ENCODE peak calls at places on chromosome 4, in five cellular contexts. Z, I, N, S and Y are unnamed samples.

GRCh38 chr4:76951333-76952033 is 1.9 kb downstream of the SEPTIN11 start:
- DNase-seq in Z (no peak), I (no peak), N (no peak), S (no peak), Y (no peak)

GRCh38 chr4:7199129-7199725 is 6.9 kb downstream of the SORCS2 start:
- DNase-seq in Z (no peak), I (no peak), N (no peak), S (peak), Y (no peak)

GRCh38 chr4:73620115-73620792 is at the start of gene RASSF6:
- DNase-seq in Z (no peak), I (peak), N (peak), S (no peak), Y (peak)

GRCh38 chr4:153560918-153561317 is 94.8 kb downstream of the TMEM131L start:
- DNase-seq in Z (no peak), I (no peak), N (no peak), S (no peak), Y (no peak)

GRCh38 chr4:73978886-73979285 is 2.9 kb downstream of the PF4 start:
- DNase-seq in Z (no peak), I (peak), N (no peak), S (no peak), Y (no peak)

GRCh38 chr4:26873391-26874026 is 12.9 kb downstream of the STIM2 start:
- DNase-seq in Z (no peak), I (no peak), N (peak), S (no peak), Y (peak)

GRCh38 chr4:77818667-77819408 is at the start of gene CNOT6L:
- DNase-seq in Z (peak), I (peak), N (peak), S (peak), Y (peak)

GRCh38 chr4:110005461-110006056 is 92.9 kb downstream of the EGF start:
- DNase-seq in Z (no peak), I (peak), N (no peak), S (no peak), Y (peak)

GRCh38 chr4:145840162-145840768 is 98.4 kb downstream of the ZNF827 start:
- DNase-seq in Z (no peak), I (peak), N (peak), S (no peak), Y (peak)

GRCh38 chr4:40149960-40150385 is 46.9 kb upstream of the RHOH start:
- DNase-seq in Z (no peak), I (peak), N (peak), S (peak), Y (peak)

GRCh38 chr4:152328595-152328994 is 207.3 kb downstream of the FBXW7 start:
- DNase-seq in Z (no peak), I (peak), N (no peak), S (no peak), Y (no peak)

GRCh38 chr4:157265281-157265680 is 44.8 kb downstream of the GRIA2 start:
- DNase-seq in Z (no peak), I (peak), N (no peak), S (no peak), Y (no peak)

GRCh38 chr4:40875507-40876150 is 125.9 kb downstream of the NSUN7 start:
- DNase-seq in Z (no peak), I (no peak), N (no peak), S (no peak), Y (no peak)

GRCh38 chr4:140092094-140092820 is 61.7 kb downstream of the MAML3 start:
- DNase-seq in Z (no peak), I (peak), N (peak), S (no peak), Y (no peak)

GRCh38 chr4:30718021-30718888 is 1.9 kb upstream of the PCDH7 start:
- DNase-seq in Z (no peak), I (peak), N (peak), S (peak), Y (peak)

GRCh38 chr4:6493668-6494304 is 21.4 kb upstream of the PPP2R2C start:
- DNase-seq in Z (no peak), I (peak), N (no peak), S (no peak), Y (no peak)

GRCh38 chr4:106032851-106033286 is 137.6 kb downstream of the NPNT start:
- DNase-seq in Z (no peak), I (no peak), N (no peak), S (peak), Y (no peak)

GRCh38 chr4:190017357-190018200 is 9.5 kb downstream of the FRG2 start:
- DNase-seq in Z (no peak), I (no peak), N (no peak), S (no peak), Y (peak)

GRCh38 chr4:109368661-109369060 is 65.0 kb upstream of the SEC24B start:
- DNase-seq in Z (no peak), I (no peak), N (no peak), S (no peak), Y (no peak)

GRCh38 chr4:163378661-163379060 is 35.0 kb downstream of the NPY5R start:
- DNase-seq in Z (no peak), I (no peak), N (no peak), S (no peak), Y (no peak)

GRCh38 chr4:145709336-145709735 is 29.4 kb downstream of the C4orf51 start:
- DNase-seq in Z (no peak), I (no peak), N (no peak), S (no peak), Y (no peak)

GRCh38 chr4:763922-764321 is 58.3 kb downstream of the PCGF3 start:
- DNase-seq in Z (no peak), I (no peak), N (no peak), S (no peak), Y (no peak)

GRCh38 chr4:7831330-7831729 is 108.3 kb downstream of the AFAP1 start:
- DNase-seq in Z (no peak), I (no peak), N (peak), S (no peak), Y (peak)

GRCh38 chr4:123555500-123556273 is 159.1 kb downstream of the SPRY1 start:
- DNase-seq in Z (peak), I (peak), N (no peak), S (peak), Y (no peak)

GRCh38 chr4:158914178-158914577 is 145.4 kb downstream of the FNIP2 start:
- DNase-seq in Z (no peak), I (peak), N (no peak), S (no peak), Y (no peak)

GRCh38 chr4:138953962-138954371 is 61.6 kb upstream of the NOCT start:
- DNase-seq in Z (peak), I (peak), N (no peak), S (no peak), Y (no peak)

GRCh38 chr4:1009647-1010521 is 1.5 kb upstream of the FGFRL1 start:
- DNase-seq in Z (no peak), I (peak), N (peak), S (peak), Y (peak)

GRCh38 chr4:11622961-11623725 is 194.4 kb upstream of the HS3ST1 start:
- DNase-seq in Z (no peak), I (peak), N (no peak), S (no peak), Y (no peak)

DNA sequence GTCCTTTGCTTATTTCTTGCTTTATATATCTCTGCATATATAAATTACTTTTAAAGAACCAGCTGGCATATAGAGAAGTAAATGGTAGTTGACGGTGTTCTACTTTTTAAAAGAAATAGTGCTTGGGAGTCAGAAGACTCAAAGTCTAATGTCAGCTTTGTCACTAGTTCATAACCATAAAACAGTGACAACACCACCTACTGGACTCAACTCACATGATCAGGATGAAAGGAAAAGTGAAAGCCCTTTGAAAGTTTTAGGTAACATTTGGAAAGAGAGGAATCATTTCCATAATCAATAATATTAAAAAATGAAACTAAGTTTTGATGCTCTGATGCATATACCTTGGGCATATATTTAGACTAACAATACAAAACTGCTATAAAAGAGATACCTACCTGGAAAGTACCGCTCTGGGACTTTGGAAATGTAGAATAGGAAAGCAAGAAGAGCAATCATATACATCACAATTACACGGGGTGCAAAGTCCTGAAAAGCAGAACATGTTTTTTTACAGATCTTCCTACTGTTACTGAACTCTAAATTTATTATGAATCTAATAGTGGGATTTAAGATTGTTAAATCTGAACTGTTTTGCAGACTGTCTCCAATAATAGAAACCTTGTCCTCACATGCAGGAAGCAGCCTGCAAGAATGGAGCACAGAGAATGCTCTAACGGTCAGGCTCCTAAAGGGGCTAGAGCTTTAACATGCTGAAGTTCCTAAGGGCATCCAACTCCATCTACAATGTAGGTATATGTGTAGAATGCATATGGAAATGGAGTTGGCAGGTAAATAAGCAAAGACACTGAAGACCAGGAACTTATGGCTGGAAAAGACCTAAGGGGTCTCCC is 15.6 kb downstream of the PAQR3 start:
- DNase-seq in Z (no peak), I (no peak), N (no peak), S (no peak), Y (no peak)
- TF ChIP-seq CTCF in Z (no peak), I (no peak), N (no peak), S (no peak), Y (no peak)

DNA sequence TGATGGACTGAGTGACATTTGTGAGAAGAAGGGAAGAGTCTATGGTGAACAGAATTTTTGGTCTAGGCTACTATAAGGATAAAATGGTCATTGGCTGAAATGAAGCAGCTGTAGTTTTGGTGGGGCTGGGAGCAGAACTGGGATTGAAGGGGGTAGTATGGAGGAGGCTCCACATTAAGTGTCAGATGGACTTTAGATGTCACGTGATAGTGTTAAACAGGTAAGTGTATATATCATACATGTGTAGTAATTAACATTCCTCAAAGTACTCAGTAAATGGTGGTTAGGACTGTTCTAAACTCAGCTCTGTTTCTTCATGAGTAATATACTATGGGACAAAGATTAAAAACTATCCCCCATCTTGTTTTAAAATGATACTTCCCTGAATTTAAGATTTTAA is 947.9 kb downstream of the PDHA2 start:
- DNase-seq in Z (no peak), I (no peak), N (no peak), S (no peak), Y (no peak)
- TF ChIP-seq CTCF in Z (no peak), I (no peak), N (no peak), S (no peak), Y (no peak)

GRCh38 chr4:3784469-3785291 is 18.5 kb downstream of the ADRA2C start:
- DNase-seq in Z (no peak), I (peak), N (no peak), S (no peak), Y (no peak)

GRCh38 chr4:3785292-3785565 is 19.0 kb downstream of the ADRA2C start:
- DNase-seq in Z (no peak), I (no peak), N (no peak), S (no peak), Y (no peak)

GRCh38 chr4:3781193-3781886 is 15.2 kb downstream of the ADRA2C start:
- DNase-seq in Z (no peak), I (no peak), N (peak), S (no peak), Y (no peak)

GRCh38 chr4:3781997-3782930 is 16.1 kb downstream of the ADRA2C start:
- DNase-seq in Z (no peak), I (no peak), N (no peak), S (no peak), Y (no peak)

GRCh38 chr4:3783691-3784306 is 17.6 kb downstream of the ADRA2C start:
- DNase-seq in Z (no peak), I (no peak), N (peak), S (no peak), Y (peak)
- TF ChIP-seq CTCF in Z (peak), I (no peak), N (no peak), S (no peak), Y (no peak)

GRCh38 chr4:98094118-98094517 is 49.2 kb downstream of the STPG2 start:
- DNase-seq in Z (no peak), I (peak), N (no peak), S (no peak), Y (no peak)

GRCh38 chr4:98092833-98093439 is 50.3 kb downstream of the STPG2 start:
- DNase-seq in Z (no peak), I (no peak), N (no peak), S (no peak), Y (no peak)
- TF ChIP-seq CTCF in Z (no peak), I (peak), N (peak), S (no peak), Y (peak)

GRCh38 chr4:3828546-3828945 is 62.4 kb downstream of the ADRA2C start:
- DNase-seq in Z (no peak), I (no peak), N (no peak), S (no peak), Y (no peak)

GRCh38 chr4:3829211-3829953 is 63.2 kb downstream of the ADRA2C start:
- DNase-seq in Z (no peak), I (no peak), N (no peak), S (no peak), Y (no peak)

GRCh38 chr4:3826247-3827172 is 60.3 kb downstream of the ADRA2C start:
- DNase-seq in Z (no peak), I (no peak), N (no peak), S (no peak), Y (no peak)

GRCh38 chr4:3829954-3830773 is 64.0 kb downstream of the ADRA2C start:
- DNase-seq in Z (no peak), I (no peak), N (no peak), S (no peak), Y (no peak)

GRCh38 chr4:3827616-3828492 is 61.7 kb downstream of the ADRA2C start:
- DNase-seq in Z (no peak), I (no peak), N (no peak), S (peak), Y (no peak)
- TF ChIP-seq CTCF in Z (no peak), I (no peak), N (no peak), S (no peak), Y (no peak)

DNA sequence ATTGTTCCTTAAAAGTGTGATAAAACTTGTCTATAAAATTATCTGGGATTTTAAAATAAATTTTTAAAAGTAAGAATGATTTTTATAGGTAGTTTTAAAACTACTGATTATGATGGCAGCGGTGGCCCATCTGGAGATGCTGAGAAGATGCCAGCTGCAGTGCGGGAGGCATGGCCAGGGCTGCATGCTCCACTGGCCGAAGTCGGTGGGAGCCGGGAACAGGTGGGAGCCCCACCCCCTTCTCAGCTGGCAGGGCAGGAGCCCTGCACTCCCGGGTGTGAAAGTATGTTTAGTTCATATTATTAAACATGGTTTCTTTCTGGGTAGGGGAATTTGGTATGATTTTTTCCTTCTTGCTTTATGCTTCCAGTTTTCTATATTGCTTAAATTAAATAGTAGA is 63.8 kb downstream of the CORIN start:
- DNase-seq in Z (no peak), I (no peak), N (no peak), S (no peak), Y (no peak)
- TF ChIP-seq CTCF in Z (no peak), I (no peak), N (no peak), S (no peak), Y (no peak)

DNA sequence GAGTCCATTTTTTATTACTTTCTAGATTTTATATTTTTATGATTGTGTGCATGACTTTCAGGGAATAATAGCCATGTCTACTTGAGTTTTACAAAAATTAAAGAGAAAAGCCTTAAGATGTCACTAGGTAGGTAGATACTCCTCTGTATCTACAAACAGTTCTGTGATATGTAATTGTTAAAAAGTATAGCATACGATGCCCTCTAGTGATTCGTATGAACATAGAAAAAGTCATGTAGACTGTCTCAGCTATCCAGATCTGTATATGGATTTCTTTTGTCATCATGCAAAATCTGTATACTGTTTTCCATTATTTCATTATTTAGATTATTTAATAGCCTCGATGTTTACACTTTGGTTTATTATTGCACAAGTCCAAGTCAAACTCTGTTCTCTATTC is 856.6 kb downstream of the CENPC start:
- DNase-seq in Z (no peak), I (peak), N (no peak), S (no peak), Y (no peak)
- TF ChIP-seq CTCF in Z (no peak), I (peak), N (no peak), S (no peak), Y (no peak)

GRCh38 chr4:3192188-3192587 is 56.8 kb upstream of the MSANTD1 start:
- DNase-seq in Z (no peak), I (peak), N (peak), S (no peak), Y (no peak)

GRCh38 chr4:3190549-3190948 is 58.4 kb upstream of the MSANTD1 start:
- DNase-seq in Z (no peak), I (no peak), N (no peak), S (no peak), Y (no peak)

GRCh38 chr4:3196670-3197359 is 52.1 kb upstream of the MSANTD1 start:
- DNase-seq in Z (peak), I (no peak), N (no peak), S (no peak), Y (no peak)

GRCh38 chr4:3192827-3193226 is 56.1 kb upstream of the MSANTD1 start:
- DNase-seq in Z (no peak), I (no peak), N (no peak), S (no peak), Y (no peak)

GRCh38 chr4:3193531-3194203 is 55.3 kb upstream of the MSANTD1 start:
- DNase-seq in Z (no peak), I (no peak), N (no peak), S (no peak), Y (no peak)
- TF ChIP-seq CTCF in Z (no peak), I (peak), N (peak), S (no peak), Y (no peak)

DNA sequence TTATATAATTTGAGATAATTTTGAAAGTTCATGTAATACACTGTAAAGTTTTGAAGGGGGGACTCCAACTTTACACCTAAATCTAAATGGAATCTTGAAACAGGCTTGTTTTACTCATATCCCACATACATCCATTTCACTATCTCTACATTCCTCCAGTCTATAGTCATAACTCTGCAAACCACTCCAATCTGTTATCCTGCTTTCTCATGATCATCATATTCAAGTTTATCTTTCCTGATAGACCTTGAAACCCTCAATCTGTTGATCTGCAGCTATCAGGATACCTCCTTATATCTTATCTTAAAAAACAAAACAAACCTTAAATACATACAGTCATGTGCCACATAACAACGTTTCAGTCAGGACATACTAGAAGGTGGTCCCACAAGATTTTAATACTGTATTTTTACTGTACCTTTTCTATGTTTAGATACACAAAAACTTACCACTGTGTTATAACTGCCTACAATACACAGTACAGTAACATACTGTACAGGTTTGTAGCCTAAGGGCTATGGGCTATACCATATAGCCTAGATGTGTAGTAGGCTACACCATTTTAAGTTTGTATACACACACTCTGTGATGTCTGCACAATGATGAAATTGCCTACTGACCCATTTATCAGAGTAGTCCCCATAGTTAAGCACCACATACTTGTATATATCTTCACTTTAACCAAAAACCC is 14.0 kb downstream of the CHIC2 start:
- DNase-seq in Z (no peak), I (peak), N (no peak), S (no peak), Y (no peak)
- TF ChIP-seq CTCF in Z (no peak), I (no peak), N (no peak), S (no peak), Y (no peak)